ENCODE peak calls at places on chromosomes 3 and 15, in four cellular contexts. W is endothelial cell; J is CD8-positive, alpha-beta memory T cell; F is caudate nucleus. V is an unnamed sample.
A peak's percentile ranks its signal among the peaks of the same experiment; 100 is the strongest.

GRCh38 chr3:181568693-181569092 is 143.0 kb upstream of the SOX2 start:
- DNase-seq in W (no peak), J (no peak), F (no peak), V (no peak)

GRCh38 chr15:67025719-67026118 is 39.7 kb upstream of the SMAD3 start:
- DNase-seq in W (no peak), J (no peak), F (no peak), V (no peak)

GRCh38 chr3:87997298-87997697 is 61.5 kb downstream of the CGGBP1 start:
- DNase-seq in W (no peak), J (no peak), F (no peak), V (no peak)

GRCh38 chr3:156643729-156644389 is 30.5 kb upstream of the TIPARP start:
- DNase-seq in W (no peak), J (peak; percentile 23), F (no peak), V (no peak)

GRCh38 chr3:127172211-127172610 is 20.7 kb upstream of the PRR23E start:
- DNase-seq in W (no peak), J (no peak), F (no peak), V (no peak)

GRCh38 chr3:23086366-23086765 is 116.8 kb upstream of the UBE2E2 start:
- DNase-seq in W (no peak), J (no peak), F (no peak), V (no peak)

GRCh38 chr15:41980654-41981323 is 8.4 kb upstream of the EHD4 start:
- DNase-seq in W (no peak), J (no peak), F (no peak), V (no peak)

GRCh38 chr3:901953-902778 is 190.7 kb upstream of the CNTN6 start:
- DNase-seq in W (no peak), J (no peak), F (no peak), V (no peak)

GRCh38 chr3:126394179-126394976 is at the start of gene CFAP100:
- DNase-seq in W (peak; percentile 72), J (no peak), F (peak; percentile 24), V (no peak)

GRCh38 chr3:134052370-134052769 is 22.6 kb upstream of the SLCO2A1 start:
- DNase-seq in W (no peak), J (no peak), F (no peak), V (no peak)

GRCh38 chr3:13113346-13114335 is 40.4 kb upstream of the IQSEC1 start:
- DNase-seq in W (no peak), J (no peak), F (no peak), V (no peak)

GRCh38 chr3:73419993-73420392 is 204.7 kb downstream of the PDZRN3 start:
- DNase-seq in W (no peak), J (no peak), F (no peak), V (no peak)

GRCh38 chr15:48177875-48178611 is at the start of gene MYEF2:
- DNase-seq in W (peak; percentile 85), J (peak; percentile 54), F (peak; percentile 58), V (peak; percentile 78)

GRCh38 chr3:50297384-50297775 is 1.8 kb downstream of the HYAL3 start:
- DNase-seq in W (no peak), J (no peak), F (no peak), V (no peak)

GRCh38 chr15:73936588-73937312 is 10.5 kb downstream of the LOXL1 start:
- DNase-seq in W (no peak), J (no peak), F (no peak), V (no peak)

GRCh38 chr15:88649286-88649733 is 10.5 kb downstream of the ISG20 start:
- DNase-seq in W (no peak), J (peak; percentile 63), F (peak; percentile 72), V (no peak)

GRCh38 chr3:98990657-98991056 is 89.2 kb upstream of the DCBLD2 start:
- DNase-seq in W (no peak), J (no peak), F (no peak), V (no peak)

GRCh38 chr15:82928711-82929110 is 23.8 kb downstream of the HOMER2 start:
- DNase-seq in W (no peak), J (no peak), F (no peak), V (no peak)

GRCh38 chr3:123096701-123097100 is 29.9 kb downstream of the PDIA5 start:
- DNase-seq in W (no peak), J (no peak), F (peak; percentile 47), V (peak; percentile 49)

GRCh38 chr15:91961357-91961756 is 107.8 kb downstream of the SLCO3A1 start:
- DNase-seq in W (no peak), J (no peak), F (no peak), V (no peak)

GRCh38 chr15:59644757-59645156 is 12.6 kb downstream of the GTF2A2 start:
- DNase-seq in W (no peak), J (no peak), F (no peak), V (no peak)

GRCh38 chr3:154182322-154182922 is 61.2 kb downstream of the ARHGEF26 start:
- DNase-seq in W (no peak), J (no peak), F (no peak), V (no peak)

GRCh38 chr15:42286445-42287029 is 13.3 kb upstream of the TMEM87A start:
- DNase-seq in W (no peak), J (no peak), F (no peak), V (no peak)

GRCh38 chr3:23256741-23257435 is 53.8 kb downstream of the UBE2E2 start:
- DNase-seq in W (no peak), J (no peak), F (no peak), V (no peak)

GRCh38 chr3:12253521-12253920 is 35.3 kb upstream of the PPARG start:
- DNase-seq in W (no peak), J (no peak), F (no peak), V (no peak)

GRCh38 chr3:159273070-159273469 is 471.2 kb downstream of the MFSD1 start:
- DNase-seq in W (no peak), J (no peak), F (no peak), V (no peak)

GRCh38 chr3:114666613-114667012 is 372.8 kb downstream of the TIGIT start:
- DNase-seq in W (no peak), J (no peak), F (no peak), V (no peak)

GRCh38 chr3:14148041-14148985 is 23.5 kb downstream of the TMEM43 start:
- DNase-seq in W (peak; percentile 70), J (no peak), F (no peak), V (no peak)

GRCh38 chr15:38547255-38547997 is 17.2 kb downstream of the RASGRP1 start:
- DNase-seq in W (no peak), J (no peak), F (peak; percentile 34), V (no peak)

GRCh38 chr3:113062717-113063116 is 71.9 kb downstream of the GTPBP8 start:
- DNase-seq in W (no peak), J (no peak), F (no peak), V (no peak)

GRCh38 chr3:152400912-152401311 is 132.2 kb downstream of the MBNL1 start:
- DNase-seq in W (no peak), J (no peak), F (no peak), V (no peak)

GRCh38 chr3:173733029-173733652 is 335.6 kb downstream of the NLGN1 start:
- DNase-seq in W (no peak), J (no peak), F (no peak), V (no peak)

GRCh38 chr15:64740361-64741170 is 34.8 kb downstream of the RBPMS2 start:
- DNase-seq in W (no peak), J (no peak), F (no peak), V (no peak)

GRCh38 chr15:39291036-39291435 is 289.8 kb upstream of the THBS1 start:
- DNase-seq in W (no peak), J (no peak), F (no peak), V (no peak)

GRCh38 chr3:138945646-138946553 is 1.0 kb downstream of the FOXL2 start:
- DNase-seq in W (peak; percentile 51), J (no peak), F (no peak), V (no peak)

GRCh38 chr3:39193391-39193790 is 996 bp upstream of the XIRP1 start:
- DNase-seq in W (no peak), J (no peak), F (no peak), V (no peak)

GRCh38 chr3:113002033-113002432 is 11.2 kb downstream of the GTPBP8 start:
- DNase-seq in W (no peak), J (no peak), F (no peak), V (no peak)

V was measured in C1 segment of cervical spinal cord.